ENCODE peak calls at places on chromosome 21, in nine cellular contexts. S is thoracic aorta, C is brain microvascular endothelial cell, Z is Panc1, B is psoas muscle, U is GM06990, N is hepatocyte, K is sigmoid colon, D is pancreas. W is an unnamed sample. For H3K36me3, the result is how much of the 10 kb centered on the place peaks cover.

GRCh38 chr21:31873275-31873695 is 465 bp downstream of the HUNK start:
- DNase-seq in U (no peak), K (no peak), S (no peak), D (peak), Z (no peak), B (no peak), C (no peak), N (peak), W (no peak)

GRCh38 chr21:33396966-33397365 is 6.2 kb upstream of the IFNGR2 start:
- DNase-seq in C (peak), S (no peak), D (no peak), Z (no peak), K (no peak), N (peak), B (no peak), U (no peak), W (peak)

GRCh38 chr21:25456672-25457071 is 150.6 kb downstream of the MRPL39 start:
- DNase-seq in C (peak), K (no peak), N (no peak), D (peak), B (no peak), U (peak), S (no peak), Z (no peak), W (peak)

GRCh38 chr21:39503138-39503762 is 51.5 kb downstream of the SH3BGR start:
- DNase-seq in D (no peak), S (no peak), Z (no peak), K (no peak), B (no peak), C (no peak), N (no peak), U (no peak), W (no peak)

GRCh38 chr21:19198801-19199200 is 795.2 kb upstream of the TMPRSS15 start:
- DNase-seq in N (no peak), Z (no peak), B (no peak), U (no peak), C (no peak), S (no peak), K (no peak), D (no peak), W (no peak)

GRCh38 chr21:41772351-41773080 is 5.7 kb upstream of the RIPK4 start:
- DNase-seq in S (no peak), C (no peak), B (no peak), D (no peak), U (no peak), N (no peak), K (no peak), Z (no peak), W (no peak)

GRCh38 chr21:31855180-31855579 is 17.6 kb upstream of the HUNK start:
- DNase-seq in C (no peak), Z (no peak), N (no peak), K (no peak), S (no peak), D (no peak), U (no peak), B (no peak), W (no peak)

GRCh38 chr21:14916676-14917141 is 148.1 kb downstream of the NRIP1 start:
- DNase-seq in D (no peak), B (no peak), C (peak), Z (no peak), N (peak), S (no peak), U (no peak), K (no peak), W (peak)

GRCh38 chr21:31351973-31352372 is 7.9 kb upstream of the TIAM1 start:
- DNase-seq in K (no peak), D (no peak), S (no peak), U (no peak), N (no peak), C (no peak), Z (no peak), B (no peak), W (peak)

GRCh38 chr21:32868631-32869454 is 97.3 kb upstream of the PAXBP1 start:
- DNase-seq in S (no peak), D (no peak), B (no peak), Z (no peak), N (no peak), C (no peak), U (no peak), K (no peak), W (no peak)

GRCh38 chr21:30924171-30924680 is 42.8 kb upstream of the KRTAP11-1 start:
- DNase-seq in C (no peak), B (no peak), Z (no peak), N (peak), D (no peak), U (no peak), K (no peak), S (no peak), W (no peak)

GRCh38 chr21:41802684-41803083 is 35.8 kb upstream of the RIPK4 start:
- DNase-seq in Z (no peak), U (no peak), C (no peak), B (peak), K (peak), N (no peak), D (no peak), S (no peak), W (no peak)

GRCh38 chr21:17576080-17576835 is 36.4 kb downstream of the BTG3 start:
- DNase-seq in K (no peak), C (no peak), D (no peak), N (no peak), Z (no peak), U (no peak), S (no peak), B (no peak), W (no peak)

GRCh38 chr21:41825216-41825615 is 53.9 kb downstream of the PRDM15 start:
- DNase-seq in B (no peak), N (no peak), C (no peak), U (no peak), D (no peak), S (no peak), K (no peak), Z (no peak), W (no peak)

GRCh38 chr21:36859744-36860501 is 106.5 kb downstream of the HLCS start:
- DNase-seq in D (peak), Z (peak), U (peak), B (peak), N (peak), C (peak), S (no peak), K (peak), W (peak)

GRCh38 chr21:25721987-25722386 is 12.7 kb downstream of the ATP5PF start:
- DNase-seq in C (no peak), Z (no peak), K (no peak), N (no peak), S (no peak), U (no peak), B (no peak), D (no peak), W (no peak)

GRCh38 chr21:31235671-31236450 is 108.2 kb downstream of the TIAM1 start:
- DNase-seq in U (no peak), S (no peak), B (no peak), Z (no peak), N (no peak), D (no peak), K (no peak), C (peak), W (peak)

GRCh38 chr21:39924577-39925308 is 57.5 kb downstream of the PCP4 start:
- DNase-seq in N (no peak), B (no peak), U (no peak), S (no peak), D (peak), Z (no peak), C (no peak), K (no peak), W (no peak)

GRCh38 chr21:30674312-30674711 is 31.6 kb downstream of the KRTAP20-3 start:
- DNase-seq in K (no peak), Z (no peak), S (no peak), N (no peak), D (no peak), B (no peak), C (no peak), U (no peak), W (no peak)

GRCh38 chr21:27954806-27955205 is 987.9 kb upstream of the ADAMTS5 start:
- DNase-seq in K (no peak), C (no peak), D (no peak), Z (no peak), N (peak), B (no peak), S (no peak), U (no peak), W (no peak)

GRCh38 chr21:42880352-42880751 is 1.0 kb upstream of the WDR4 start:
- DNase-seq in C (no peak), Z (no peak), N (no peak), B (no peak), U (no peak), K (no peak), D (no peak), S (no peak), W (no peak)

GRCh38 chr21:42873096-42873495 is 6.2 kb downstream of the WDR4 start:
- DNase-seq in S (no peak), B (no peak), Z (no peak), N (no peak), U (no peak), K (no peak), C (no peak), D (no peak), W (no peak)

GRCh38 chr21:42878993-42879787 is at the start of gene WDR4:
- DNase-seq in Z (peak), S (peak), N (peak), B (peak), K (peak), C (peak), D (peak), U (peak), W (peak)

GRCh38 chr21:42883921-42884320 is 4.6 kb upstream of the WDR4 start:
- DNase-seq in D (no peak), K (no peak), S (no peak), B (no peak), Z (no peak), C (no peak), N (no peak), U (no peak), W (peak)

GRCh38 chr21:42878678-42878992 is 704 bp downstream of the WDR4 start:
- DNase-seq in B (no peak), S (no peak), D (no peak), C (peak), Z (peak), N (no peak), U (no peak), K (no peak), W (no peak)
- H3K4me3 ChIP-seq in B (peak), S (peak), D (peak), C (peak), Z (peak), N (peak), U (peak), K (peak), W (peak)

GRCh38 chr21:26881504-26882228 is 36.5 kb upstream of the ADAMTS1 start:
- DNase-seq in Z (no peak), B (no peak), C (no peak), D (no peak), N (no peak), U (no peak), S (no peak), K (no peak), W (peak)
- H3K36me3 ChIP-seq in Z (under half), B (under half), C (under half), D (under half), N (under half), U (under half), S (under half), K (under half), W (under half)

DNA sequence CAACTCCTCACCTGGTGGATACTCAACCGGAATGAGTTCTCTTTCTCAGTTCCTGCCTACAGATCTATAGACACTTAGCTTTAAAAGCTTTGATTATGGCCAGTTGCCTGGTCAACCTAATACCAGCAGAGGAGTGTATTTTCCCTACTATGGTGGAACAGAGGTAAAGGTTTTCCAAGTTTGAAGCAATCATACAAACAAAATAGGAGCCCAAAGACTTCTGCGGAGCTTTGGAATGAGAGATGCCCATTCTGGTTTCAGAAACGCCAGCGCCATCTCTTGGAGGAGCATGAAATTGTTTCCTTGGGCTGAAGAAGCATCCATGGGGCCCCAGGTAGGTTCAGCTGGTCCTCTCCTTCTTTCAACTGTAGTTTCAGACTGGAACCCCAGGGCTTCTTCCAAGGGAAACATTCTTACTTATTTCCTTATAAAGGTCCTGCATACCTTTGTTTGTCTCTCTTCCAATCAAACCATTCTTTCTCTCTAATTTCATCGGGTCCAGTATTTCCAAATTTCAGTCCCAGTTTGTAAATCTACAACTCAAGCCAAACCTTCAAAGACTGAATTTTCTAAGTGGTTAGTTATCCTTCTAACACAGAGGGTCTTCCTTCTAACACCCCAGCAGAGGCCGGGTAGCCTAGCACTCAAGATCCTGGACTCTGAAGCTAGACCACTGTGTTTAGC is 95.9 kb downstream of the KCNJ15 start:
- DNase-seq in B (no peak), U (no peak), C (peak), K (no peak), Z (no peak), S (no peak), D (peak), N (peak), W (peak)
- TF ChIP-seq CTCF in B (peak), U (peak), C (peak), K (no peak), Z (peak), S (peak), D (peak), N (peak), W (peak)

DNA sequence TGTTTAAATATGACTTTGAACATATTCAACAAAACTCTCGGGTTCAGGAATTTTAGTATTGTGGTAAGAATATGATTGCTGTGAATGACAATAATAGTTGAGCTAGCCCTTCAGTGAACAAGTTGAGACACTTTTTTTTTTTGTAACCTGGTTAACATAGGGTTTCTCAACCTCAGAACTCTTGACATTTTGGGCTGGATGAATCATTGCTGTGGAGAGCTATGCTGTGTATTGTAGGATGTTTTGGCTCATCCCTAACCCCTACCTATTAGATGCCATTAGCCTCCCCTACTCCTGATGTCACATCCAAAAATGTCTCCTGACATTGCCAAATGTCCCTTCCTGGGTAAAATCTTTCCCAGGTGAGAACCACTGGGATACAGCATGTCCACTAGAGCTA is 113.7 kb downstream of the RUNX1 start:
- DNase-seq in C (no peak), K (no peak), S (no peak), B (no peak), D (no peak), U (no peak), N (no peak), Z (no peak), W (peak)
- H3K4me3 ChIP-seq in C (no peak), K (no peak), S (no peak), B (no peak), D (no peak), U (no peak), N (no peak), Z (no peak), W (no peak)

DNA sequence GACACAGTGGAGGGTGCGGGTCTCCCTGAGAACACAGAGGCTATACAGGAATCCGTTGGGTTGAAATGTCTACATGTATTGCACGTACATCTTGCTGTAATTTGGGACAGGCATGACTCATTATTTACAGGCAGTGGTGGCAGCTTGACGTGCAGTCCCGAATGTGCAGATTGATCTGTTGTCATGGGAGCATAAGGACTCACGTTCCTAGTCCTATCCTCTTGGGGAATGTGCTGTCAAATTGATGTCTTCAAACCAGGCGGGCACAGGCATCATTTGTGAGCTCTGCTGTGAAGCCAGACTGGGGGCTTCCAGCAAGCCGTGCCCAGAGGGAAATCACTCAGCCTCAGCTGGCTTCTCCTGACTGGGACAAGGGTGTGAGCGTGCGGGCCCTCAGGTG is 40.5 kb downstream of the S100B start:
- DNase-seq in Z (no peak), C (no peak), N (no peak), U (no peak), B (no peak), S (no peak), K (no peak), D (no peak), W (no peak)
- H3K36me3 ChIP-seq in Z (under half), C (half or more), N (under half), U (under half), B (half or more), S (half or more), K (under half), D (under half), W (half or more)

GRCh38 chr21:45551816-45552695 is 9.8 kb upstream of the SLC19A1 start:
- DNase-seq in Z (no peak), B (peak), C (no peak), U (no peak), N (no peak), K (peak), S (no peak), D (no peak), W (no peak)

GRCh38 chr21:45549670-45550463 is 7.6 kb upstream of the SLC19A1 start:
- DNase-seq in U (peak), S (no peak), N (no peak), Z (no peak), C (no peak), B (peak), K (peak), D (no peak), W (no peak)

GRCh38 chr21:45548711-45549491 is 6.7 kb upstream of the SLC19A1 start:
- DNase-seq in Z (no peak), K (no peak), C (no peak), B (peak), S (no peak), D (no peak), U (no peak), N (peak), W (no peak)

GRCh38 chr21:45551316-45551715 is 9.1 kb upstream of the SLC19A1 start:
- DNase-seq in K (no peak), Z (peak), B (peak), C (peak), U (no peak), S (no peak), N (no peak), D (no peak), W (peak)

GRCh38 chr21:45550552-45551210 is 8.4 kb upstream of the SLC19A1 start:
- DNase-seq in S (no peak), B (peak), N (no peak), D (no peak), U (peak), K (peak), C (no peak), Z (no peak), W (no peak)
- TF ChIP-seq CTCF in S (no peak), B (no peak), N (no peak), D (no peak), U (no peak), K (no peak), C (no peak), Z (no peak), W (no peak)